ENCODE peak calls at places on chromosomes 4 and X, in five cellular contexts. One of them, this sample, is unnamed.

GRCh38 chr4:31370866-31371465 is 650.8 kb downstream of the PCDH7 start:
- DNase-seq in Right ventricle myocardium superior: no peak
- DNase-seq in GM04503: no peak
- DNase-seq in left cardiac atrium: no peak
- DNase-seq in activated gamma-delta T cell treated with anti-CD3 and anti-CD28 coated beads, Interleukin-2, amount 50 U/mL, for 16 hours: no peak
- DNase-seq in this sample: no peak

GRCh38 chrX:143648705-143649104 is 12.8 kb upstream of the SLITRK4 start:
- DNase-seq in Right ventricle myocardium superior: no peak
- DNase-seq in GM04503: no peak
- DNase-seq in left cardiac atrium: no peak
- DNase-seq in activated gamma-delta T cell treated with anti-CD3 and anti-CD28 coated beads, Interleukin-2, amount 50 U/mL, for 16 hours: no peak
- DNase-seq in this sample: no peak

GRCh38 chrX:56798866-56799864 is 70.1 kb downstream of the NBDY start:
- DNase-seq in Right ventricle myocardium superior: no peak
- DNase-seq in GM04503: no peak
- DNase-seq in left cardiac atrium: no peak
- DNase-seq in activated gamma-delta T cell treated with anti-CD3 and anti-CD28 coated beads, Interleukin-2, amount 50 U/mL, for 16 hours: no peak
- DNase-seq in this sample: no peak

GRCh38 chr4:186002853-186003252 is 66.1 kb upstream of the TLR3 start:
- DNase-seq in Right ventricle myocardium superior: no peak
- DNase-seq in GM04503: no peak
- DNase-seq in left cardiac atrium: no peak
- DNase-seq in activated gamma-delta T cell treated with anti-CD3 and anti-CD28 coated beads, Interleukin-2, amount 50 U/mL, for 16 hours: no peak
- DNase-seq in this sample: no peak

GRCh38 chrX:140821280-140821679 is 111.7 kb downstream of the LINC00632 start:
- DNase-seq in Right ventricle myocardium superior: no peak
- DNase-seq in GM04503: no peak
- DNase-seq in left cardiac atrium: no peak
- DNase-seq in activated gamma-delta T cell treated with anti-CD3 and anti-CD28 coated beads, Interleukin-2, amount 50 U/mL, for 16 hours: no peak
- DNase-seq in this sample: no peak

GRCh38 chrX:67749536-67749935 is 205.7 kb downstream of the AR start:
- DNase-seq in Right ventricle myocardium superior: no peak
- DNase-seq in GM04503: no peak
- DNase-seq in left cardiac atrium: no peak
- DNase-seq in activated gamma-delta T cell treated with anti-CD3 and anti-CD28 coated beads, Interleukin-2, amount 50 U/mL, for 16 hours: no peak
- DNase-seq in this sample: no peak

GRCh38 chr4:44150091-44150576 is 298.5 kb downstream of the KCTD8 start:
- DNase-seq in Right ventricle myocardium superior: no peak
- DNase-seq in GM04503: no peak
- DNase-seq in left cardiac atrium: no peak
- DNase-seq in activated gamma-delta T cell treated with anti-CD3 and anti-CD28 coated beads, Interleukin-2, amount 50 U/mL, for 16 hours: no peak
- DNase-seq in this sample: no peak

GRCh38 chr4:27278615-27279014 is 418.0 kb downstream of the STIM2 start:
- DNase-seq in Right ventricle myocardium superior: no peak
- DNase-seq in GM04503: no peak
- DNase-seq in left cardiac atrium: peak
- DNase-seq in activated gamma-delta T cell treated with anti-CD3 and anti-CD28 coated beads, Interleukin-2, amount 50 U/mL, for 16 hours: no peak
- DNase-seq in this sample: no peak

GRCh38 chr4:3744901-3745300 is 21.3 kb upstream of the ADRA2C start:
- DNase-seq in Right ventricle myocardium superior: no peak
- DNase-seq in GM04503: no peak
- DNase-seq in left cardiac atrium: no peak
- DNase-seq in activated gamma-delta T cell treated with anti-CD3 and anti-CD28 coated beads, Interleukin-2, amount 50 U/mL, for 16 hours: no peak
- DNase-seq in this sample: no peak

GRCh38 chr4:147398556-147398955 is 82.3 kb upstream of the EDNRA start:
- DNase-seq in Right ventricle myocardium superior: no peak
- DNase-seq in GM04503: no peak
- DNase-seq in left cardiac atrium: no peak
- DNase-seq in activated gamma-delta T cell treated with anti-CD3 and anti-CD28 coated beads, Interleukin-2, amount 50 U/mL, for 16 hours: no peak
- DNase-seq in this sample: no peak

GRCh38 chrX:130577431-130577830 is 175.6 kb downstream of the RBMX2 start:
- DNase-seq in Right ventricle myocardium superior: no peak
- DNase-seq in GM04503: no peak
- DNase-seq in left cardiac atrium: no peak
- DNase-seq in activated gamma-delta T cell treated with anti-CD3 and anti-CD28 coated beads, Interleukin-2, amount 50 U/mL, for 16 hours: no peak
- DNase-seq in this sample: no peak

GRCh38 chr4:107831140-107831539 is 6.4 kb downstream of the SGMS2 start:
- DNase-seq in Right ventricle myocardium superior: no peak
- DNase-seq in GM04503: no peak
- DNase-seq in left cardiac atrium: no peak
- DNase-seq in activated gamma-delta T cell treated with anti-CD3 and anti-CD28 coated beads, Interleukin-2, amount 50 U/mL, for 16 hours: no peak
- DNase-seq in this sample: no peak

GRCh38 chrX:103276581-103277002 is at the start of gene TCEAL5:
- DNase-seq in Right ventricle myocardium superior: no peak
- DNase-seq in GM04503: no peak
- DNase-seq in left cardiac atrium: peak
- DNase-seq in activated gamma-delta T cell treated with anti-CD3 and anti-CD28 coated beads, Interleukin-2, amount 50 U/mL, for 16 hours: no peak
- DNase-seq in this sample: no peak

GRCh38 chrX:49754238-49754857 is 58.6 kb upstream of the PAGE1 start:
- DNase-seq in Right ventricle myocardium superior: peak
- DNase-seq in GM04503: no peak
- DNase-seq in left cardiac atrium: no peak
- DNase-seq in activated gamma-delta T cell treated with anti-CD3 and anti-CD28 coated beads, Interleukin-2, amount 50 U/mL, for 16 hours: peak
- DNase-seq in this sample: peak

GRCh38 chr4:11402192-11402591 is 26.5 kb downstream of the HS3ST1 start:
- DNase-seq in Right ventricle myocardium superior: no peak
- DNase-seq in GM04503: no peak
- DNase-seq in left cardiac atrium: no peak
- DNase-seq in activated gamma-delta T cell treated with anti-CD3 and anti-CD28 coated beads, Interleukin-2, amount 50 U/mL, for 16 hours: no peak
- DNase-seq in this sample: no peak

GRCh38 chr4:132792305-132792704 is 356.8 kb upstream of the PCDH10 start:
- DNase-seq in Right ventricle myocardium superior: no peak
- DNase-seq in GM04503: no peak
- DNase-seq in left cardiac atrium: no peak
- DNase-seq in activated gamma-delta T cell treated with anti-CD3 and anti-CD28 coated beads, Interleukin-2, amount 50 U/mL, for 16 hours: no peak
- DNase-seq in this sample: no peak

GRCh38 chrX:153829799-153830631 is at the start of gene PDZD4:
- DNase-seq in Right ventricle myocardium superior: no peak
- DNase-seq in GM04503: no peak
- DNase-seq in left cardiac atrium: no peak
- DNase-seq in activated gamma-delta T cell treated with anti-CD3 and anti-CD28 coated beads, Interleukin-2, amount 50 U/mL, for 16 hours: no peak
- DNase-seq in this sample: no peak

GRCh38 chr4:66157594-66157993 is 487.3 kb upstream of the EPHA5 start:
- DNase-seq in Right ventricle myocardium superior: no peak
- DNase-seq in GM04503: no peak
- DNase-seq in left cardiac atrium: no peak
- DNase-seq in activated gamma-delta T cell treated with anti-CD3 and anti-CD28 coated beads, Interleukin-2, amount 50 U/mL, for 16 hours: no peak
- DNase-seq in this sample: no peak

GRCh38 chr4:82629238-82630000 is 67.6 kb upstream of the TMEM150C start:
- DNase-seq in Right ventricle myocardium superior: no peak
- DNase-seq in GM04503: no peak
- DNase-seq in left cardiac atrium: no peak
- DNase-seq in activated gamma-delta T cell treated with anti-CD3 and anti-CD28 coated beads, Interleukin-2, amount 50 U/mL, for 16 hours: no peak
- DNase-seq in this sample: no peak

GRCh38 chrX:53563324-53563723 is 123.2 kb downstream of the HUWE1 start:
- DNase-seq in Right ventricle myocardium superior: no peak
- DNase-seq in GM04503: no peak
- DNase-seq in left cardiac atrium: no peak
- DNase-seq in activated gamma-delta T cell treated with anti-CD3 and anti-CD28 coated beads, Interleukin-2, amount 50 U/mL, for 16 hours: no peak
- DNase-seq in this sample: no peak

GRCh38 chr4:8303485-8304281 is 34.1 kb downstream of the HTRA3 start:
- DNase-seq in Right ventricle myocardium superior: peak
- DNase-seq in GM04503: peak
- DNase-seq in left cardiac atrium: no peak
- DNase-seq in activated gamma-delta T cell treated with anti-CD3 and anti-CD28 coated beads, Interleukin-2, amount 50 U/mL, for 16 hours: no peak
- DNase-seq in this sample: no peak

GRCh38 chr4:71857713-71858451 is 74.0 kb upstream of the GC start:
- DNase-seq in Right ventricle myocardium superior: no peak
- DNase-seq in GM04503: no peak
- DNase-seq in left cardiac atrium: no peak
- DNase-seq in activated gamma-delta T cell treated with anti-CD3 and anti-CD28 coated beads, Interleukin-2, amount 50 U/mL, for 16 hours: no peak
- DNase-seq in this sample: no peak

GRCh38 chrX:38857736-38858432 is 56.6 kb downstream of the MID1IP1 start:
- DNase-seq in Right ventricle myocardium superior: no peak
- DNase-seq in GM04503: no peak
- DNase-seq in left cardiac atrium: no peak
- DNase-seq in activated gamma-delta T cell treated with anti-CD3 and anti-CD28 coated beads, Interleukin-2, amount 50 U/mL, for 16 hours: no peak
- DNase-seq in this sample: no peak

GRCh38 chr4:57163530-57164459 is 53.6 kb upstream of the IGFBP7 start:
- DNase-seq in Right ventricle myocardium superior: peak
- DNase-seq in GM04503: no peak
- DNase-seq in left cardiac atrium: peak
- DNase-seq in activated gamma-delta T cell treated with anti-CD3 and anti-CD28 coated beads, Interleukin-2, amount 50 U/mL, for 16 hours: peak
- DNase-seq in this sample: peak

GRCh38 chr4:21697583-21697982 is 251.0 kb downstream of the KCNIP4 start:
- DNase-seq in Right ventricle myocardium superior: no peak
- DNase-seq in GM04503: no peak
- DNase-seq in left cardiac atrium: no peak
- DNase-seq in activated gamma-delta T cell treated with anti-CD3 and anti-CD28 coated beads, Interleukin-2, amount 50 U/mL, for 16 hours: no peak
- DNase-seq in this sample: no peak

GRCh38 chr4:106893395-106893881 is 142.7 kb downstream of the DKK2 start:
- DNase-seq in Right ventricle myocardium superior: no peak
- DNase-seq in GM04503: no peak
- DNase-seq in left cardiac atrium: no peak
- DNase-seq in activated gamma-delta T cell treated with anti-CD3 and anti-CD28 coated beads, Interleukin-2, amount 50 U/mL, for 16 hours: no peak
- DNase-seq in this sample: no peak

GRCh38 chrX:72029473-72030411 is 102.0 kb downstream of the RTL5 start:
- DNase-seq in Right ventricle myocardium superior: no peak
- DNase-seq in GM04503: peak
- DNase-seq in left cardiac atrium: peak
- DNase-seq in activated gamma-delta T cell treated with anti-CD3 and anti-CD28 coated beads, Interleukin-2, amount 50 U/mL, for 16 hours: no peak
- DNase-seq in this sample: no peak

GRCh38 chr4:22969314-22969896 is 276.7 kb downstream of the GBA3 start:
- DNase-seq in Right ventricle myocardium superior: no peak
- DNase-seq in GM04503: peak
- DNase-seq in left cardiac atrium: no peak
- DNase-seq in activated gamma-delta T cell treated with anti-CD3 and anti-CD28 coated beads, Interleukin-2, amount 50 U/mL, for 16 hours: no peak
- DNase-seq in this sample: no peak

GRCh38 chr4:8736083-8736825 is 135.4 kb downstream of the HMX1 start:
- DNase-seq in Right ventricle myocardium superior: no peak
- DNase-seq in GM04503: no peak
- DNase-seq in left cardiac atrium: no peak
- DNase-seq in activated gamma-delta T cell treated with anti-CD3 and anti-CD28 coated beads, Interleukin-2, amount 50 U/mL, for 16 hours: no peak
- DNase-seq in this sample: no peak

GRCh38 chrX:45633419-45633818 is 432.7 kb upstream of the DIPK2B start:
- DNase-seq in Right ventricle myocardium superior: no peak
- DNase-seq in GM04503: no peak
- DNase-seq in left cardiac atrium: no peak
- DNase-seq in activated gamma-delta T cell treated with anti-CD3 and anti-CD28 coated beads, Interleukin-2, amount 50 U/mL, for 16 hours: no peak
- DNase-seq in this sample: no peak

GRCh38 chrX:121360280-121360679 is 312.9 kb downstream of the GLUD2 start:
- DNase-seq in Right ventricle myocardium superior: no peak
- DNase-seq in GM04503: no peak
- DNase-seq in left cardiac atrium: no peak
- DNase-seq in activated gamma-delta T cell treated with anti-CD3 and anti-CD28 coated beads, Interleukin-2, amount 50 U/mL, for 16 hours: no peak
- DNase-seq in this sample: no peak

GRCh38 chr4:183912585-183912984 is 7.5 kb downstream of the STOX2 start:
- DNase-seq in Right ventricle myocardium superior: no peak
- DNase-seq in GM04503: no peak
- DNase-seq in left cardiac atrium: no peak
- DNase-seq in activated gamma-delta T cell treated with anti-CD3 and anti-CD28 coated beads, Interleukin-2, amount 50 U/mL, for 16 hours: no peak
- DNase-seq in this sample: no peak

GRCh38 chr4:84938316-84938715 is 28.2 kb downstream of the WDFY3 start:
- DNase-seq in Right ventricle myocardium superior: no peak
- DNase-seq in GM04503: peak
- DNase-seq in left cardiac atrium: no peak
- DNase-seq in activated gamma-delta T cell treated with anti-CD3 and anti-CD28 coated beads, Interleukin-2, amount 50 U/mL, for 16 hours: no peak
- DNase-seq in this sample: no peak

GRCh38 chrX:81336455-81337144 is 134.7 kb downstream of the SH3BGRL start:
- DNase-seq in Right ventricle myocardium superior: no peak
- DNase-seq in GM04503: no peak
- DNase-seq in left cardiac atrium: no peak
- DNase-seq in activated gamma-delta T cell treated with anti-CD3 and anti-CD28 coated beads, Interleukin-2, amount 50 U/mL, for 16 hours: no peak
- DNase-seq in this sample: no peak

This sample was measured in activated T-helper 9 cell treated with anti-CD3 and anti-CD28 coated beads, Interleukin-2, amount 50 U/mL, for 16 hours.